ENCODE peak calls at places on chromosomes 5 and 9, in four cellular contexts. S is CD4-positive, alpha-beta T cell; W is NCI-H2081; P is NCI-H1048. R is an unnamed sample.

GRCh38 chr9:136339173-136339957 is 12.0 kb downstream of the GPSM1 start:
- DNase-seq in S (peak), W (no peak), P (no peak), R (no peak)

GRCh38 chr5:169656125-169656990 is 19.3 kb downstream of the DOCK2 start:
- DNase-seq in W (no peak), P (no peak), S (no peak), R (no peak)

GRCh38 chr5:68587181-68587580 is 371.6 kb downstream of the PIK3R1 start:
- DNase-seq in S (no peak), W (no peak), P (no peak), R (no peak)

GRCh38 chr5:135696317-135696716 is 117.5 kb upstream of the CXCL14 start:
- DNase-seq in S (no peak), W (no peak), P (no peak), R (no peak)

GRCh38 chr9:116646661-116647514 is 40.2 kb upstream of the TRIM32 start:
- DNase-seq in W (peak), S (no peak), P (no peak), R (no peak)

GRCh38 chr9:36163049-36163839 is 5.9 kb upstream of the CCIN start:
- DNase-seq in S (no peak), P (no peak), W (no peak), R (no peak)

GRCh38 chr5:72271696-72272095 is 48.3 kb downstream of the MRPS27 start:
- DNase-seq in S (no peak), W (no peak), P (no peak), R (no peak)

GRCh38 chr9:105295151-105295550 is 50.7 kb downstream of the SLC44A1 start:
- DNase-seq in W (no peak), P (no peak), S (no peak), R (no peak)

GRCh38 chr5:59241119-59241518 is 652.4 kb downstream of the PDE4D start:
- DNase-seq in P (no peak), S (no peak), W (no peak), R (no peak)

GRCh38 chr9:90127923-90128322 is 514.7 kb downstream of the DIRAS2 start:
- DNase-seq in S (no peak), P (no peak), W (no peak), R (no peak)

GRCh38 chr9:115590016-115590415 is 472.1 kb upstream of the TNC start:
- DNase-seq in S (no peak), W (no peak), P (no peak), R (peak)

GRCh38 chr5:1214936-1215220 is 10.3 kb upstream of the SLC6A18 start:
- DNase-seq in S (no peak), W (no peak), P (no peak), R (no peak)

GRCh38 chr9:88952976-88953375 is 38.3 kb upstream of the S1PR3 start:
- DNase-seq in W (no peak), S (no peak), P (no peak), R (no peak)

GRCh38 chr9:93223241-93224180 is 39.6 kb downstream of the WNK2 start:
- DNase-seq in P (no peak), S (no peak), W (peak), R (no peak)

GRCh38 chr5:140883373-140883772 is 1.4 kb downstream of the PCDHA13 start:
- DNase-seq in W (no peak), P (no peak), S (no peak), R (no peak)

GRCh38 chr5:91091471-91092234 is 291.5 kb downstream of the ARRDC3 start:
- DNase-seq in P (no peak), W (no peak), S (no peak), R (no peak)

GRCh38 chr5:155189981-155190380 is 176.4 kb downstream of the KIF4B start:
- DNase-seq in W (no peak), P (peak), S (no peak), R (no peak)

GRCh38 chr5:43367909-43368648 is 44.1 kb downstream of the CCL28 start:
- DNase-seq in W (no peak), P (no peak), S (no peak), R (no peak)

GRCh38 chr9:34332370-34332964 is 3.1 kb downstream of the NUDT2 start:
- DNase-seq in P (no peak), S (no peak), W (peak), R (no peak)